ENCODE peak calls at places on chromosomes 7 and 10, in ten cellular contexts. I, M, U, Z, H, L, P, F, C and Y are unnamed samples.

GRCh38 chr10:27223964-27224363 is 16.6 kb downstream of the ACBD5 start:
- DNase-seq in I (peak), M (peak), U (peak), Z (peak), H (no peak), L (no peak), P (peak), F (peak), C (peak), Y (peak)

GRCh38 chr7:32241636-32242035 is 171.4 kb upstream of the PDE1C start:
- DNase-seq in I (no peak), M (no peak), U (no peak), Z (no peak), H (no peak), L (no peak), P (no peak), F (no peak), C (no peak), Y (no peak)

GRCh38 chr10:102146971-102147428 is 5.2 kb upstream of the NOLC1 start:
- DNase-seq in I (no peak), M (no peak), U (no peak), Z (no peak), H (no peak), L (no peak), P (no peak), F (no peak), C (no peak), Y (no peak)

GRCh38 chr7:34060548-34060947 is 155.2 kb downstream of the BMPER start:
- DNase-seq in I (no peak), M (no peak), U (peak), Z (no peak), H (no peak), L (no peak), P (peak), F (peak), C (peak), Y (no peak)

GRCh38 chr7:43823941-43824340 is 45.4 kb downstream of the MRPS24 start:
- DNase-seq in I (no peak), M (no peak), U (no peak), Z (no peak), H (no peak), L (no peak), P (no peak), F (no peak), C (no peak), Y (no peak)

GRCh38 chr10:18140149-18140956 is at the start of gene CACNB2:
- DNase-seq in I (peak), M (peak), U (no peak), Z (peak), H (no peak), L (no peak), P (no peak), F (peak), C (peak), Y (no peak)

GRCh38 chr10:97673736-97674525 is 13.1 kb downstream of the AVPI1 start:
- DNase-seq in I (no peak), M (no peak), U (peak), Z (no peak), H (no peak), L (no peak), P (no peak), F (peak), C (peak), Y (no peak)

GRCh38 chr10:124025638-124026336 is 67.6 kb downstream of the CHST15 start:
- DNase-seq in I (peak), M (no peak), U (no peak), Z (no peak), H (no peak), L (peak), P (peak), F (peak), C (peak), Y (no peak)

GRCh38 chr10:79356104-79356503 is 8.8 kb downstream of the PPIF start:
- DNase-seq in I (no peak), M (no peak), U (no peak), Z (no peak), H (no peak), L (no peak), P (no peak), F (no peak), C (no peak), Y (no peak)

GRCh38 chr10:124588736-124589451 is 127.3 kb downstream of the LHPP start:
- DNase-seq in I (no peak), M (peak), U (no peak), Z (peak), H (no peak), L (no peak), P (peak), F (peak), C (peak), Y (no peak)

GRCh38 chr10:99845837-99846382 is 63.5 kb downstream of the ABCC2 start:
- DNase-seq in I (peak), M (peak), U (peak), Z (peak), H (peak), L (peak), P (peak), F (peak), C (peak), Y (peak)

GRCh38 chr7:4015371-4015770 is 666.7 kb upstream of the FOXK1 start:
- DNase-seq in I (no peak), M (no peak), U (no peak), Z (no peak), H (no peak), L (no peak), P (no peak), F (no peak), C (no peak), Y (no peak)

GRCh38 chr7:23247602-23248335 is 1.2 kb downstream of the GPNMB start:
- DNase-seq in I (peak), M (peak), U (no peak), Z (peak), H (no peak), L (no peak), P (no peak), F (no peak), C (peak), Y (no peak)

GRCh38 chr10:22665329-22665728 is 49.0 kb downstream of the PIP4K2A start:
- DNase-seq in I (no peak), M (no peak), U (no peak), Z (no peak), H (no peak), L (no peak), P (no peak), F (no peak), C (no peak), Y (no peak)

GRCh38 chr7:33730958-33731357 is 174.4 kb upstream of the BMPER start:
- DNase-seq in I (no peak), M (no peak), U (no peak), Z (no peak), H (no peak), L (no peak), P (no peak), F (no peak), C (no peak), Y (no peak)

DNA sequence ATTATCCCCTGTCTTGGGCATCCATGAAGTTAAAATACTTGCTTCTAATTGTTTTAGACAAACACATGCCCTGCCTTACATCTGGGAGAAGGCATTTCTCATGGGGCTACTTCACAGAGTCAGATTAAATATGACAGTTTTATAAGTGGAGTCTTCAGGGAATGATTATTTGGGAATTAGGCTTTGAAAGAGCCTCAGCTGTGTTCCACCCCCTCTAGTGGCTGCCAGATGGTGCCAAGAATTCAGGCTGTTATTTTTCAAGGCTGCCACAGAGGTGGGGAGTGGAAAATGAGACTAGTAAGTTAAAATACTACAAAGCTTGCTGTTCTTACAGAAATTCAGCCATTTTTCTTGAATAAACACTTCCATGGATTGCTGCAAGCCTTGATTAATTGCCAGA is 45.8 kb upstream of the DNAH11 start:
- DNase-seq in I (peak), M (no peak), U (peak), Z (no peak), H (no peak), L (peak), P (no peak), F (no peak), C (peak), Y (no peak)
- TF ChIP-seq CTCF in I (peak), M (no peak), U (peak), Z (peak), H (no peak), L (peak), P (no peak), F (peak), C (peak), Y (peak)

GRCh38 chr10:32983333-32983909 is 25.4 kb upstream of the ITGB1 start:
- DNase-seq in I (no peak), M (no peak), U (peak), Z (no peak), H (peak), L (peak), P (peak), F (peak), C (peak), Y (no peak)
- H3K4me3 ChIP-seq in I (no peak), M (no peak), U (peak), Z (no peak), H (no peak), L (peak), P (no peak), F (no peak), C (no peak), Y (no peak)

GRCh38 chr7:302054-302992 is 12.4 kb downstream of the FOXL3 start:
- DNase-seq in I (no peak), M (no peak), U (no peak), Z (no peak), H (no peak), L (no peak), P (no peak), F (no peak), C (no peak), Y (no peak)
- TF ChIP-seq CTCF in I (no peak), M (no peak), U (no peak), Z (no peak), H (no peak), L (no peak), P (no peak), F (no peak), C (no peak), Y (no peak)

DNA sequence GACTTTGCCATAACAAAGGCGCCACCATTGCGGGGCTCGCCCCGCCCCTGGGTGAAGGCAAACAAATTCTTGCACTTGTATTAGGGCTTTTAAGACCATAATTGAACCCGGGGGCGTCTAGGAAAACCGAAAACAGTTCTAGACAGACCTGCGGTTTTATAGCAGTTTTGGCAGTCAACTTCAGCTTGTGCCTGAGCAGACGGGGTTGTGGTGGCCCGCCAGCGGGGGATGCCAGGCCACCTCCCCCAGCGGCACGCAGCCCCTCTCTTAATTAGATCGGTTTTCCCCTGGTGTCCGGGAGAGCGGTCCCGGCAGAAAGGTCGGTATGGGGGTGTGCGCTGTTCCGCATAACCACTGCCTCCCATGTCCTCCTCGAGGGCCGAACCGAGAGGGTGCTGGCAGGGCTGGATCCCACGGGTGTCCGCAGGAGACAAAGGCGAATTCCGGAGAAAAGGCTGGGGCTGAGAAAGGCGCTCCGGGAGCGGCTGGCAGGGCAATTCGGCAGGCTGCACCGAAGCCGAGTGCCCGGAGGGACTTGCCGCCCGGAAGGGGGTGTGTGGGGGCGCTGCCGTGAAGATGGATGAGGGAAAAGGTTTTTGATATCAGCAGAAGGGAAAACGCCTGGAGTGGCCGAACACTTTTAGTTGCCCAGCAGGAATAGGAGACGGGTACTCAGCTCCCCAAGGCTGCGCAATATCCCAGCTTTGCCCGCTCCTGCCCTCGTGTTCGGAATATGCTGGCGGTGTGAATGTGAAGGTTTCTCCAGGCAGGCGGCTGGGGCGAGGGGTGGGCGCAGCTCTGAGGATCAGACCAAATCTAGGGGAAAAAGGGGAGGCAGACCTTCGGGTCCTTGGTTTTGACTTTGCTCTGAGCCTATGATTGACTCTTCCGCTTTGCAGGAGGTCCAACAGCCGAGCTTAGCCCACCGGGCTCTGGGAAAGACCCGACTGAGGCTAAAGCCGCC is 3.0 kb upstream of the HOXA11 start:
- DNase-seq in I (peak), M (no peak), U (no peak), Z (peak), H (no peak), L (no peak), P (no peak), F (no peak), C (no peak), Y (no peak)
- H3K4me3 ChIP-seq in I (peak), M (peak), U (no peak), Z (peak), H (peak), L (no peak), P (peak), F (no peak), C (no peak), Y (no peak)

DNA sequence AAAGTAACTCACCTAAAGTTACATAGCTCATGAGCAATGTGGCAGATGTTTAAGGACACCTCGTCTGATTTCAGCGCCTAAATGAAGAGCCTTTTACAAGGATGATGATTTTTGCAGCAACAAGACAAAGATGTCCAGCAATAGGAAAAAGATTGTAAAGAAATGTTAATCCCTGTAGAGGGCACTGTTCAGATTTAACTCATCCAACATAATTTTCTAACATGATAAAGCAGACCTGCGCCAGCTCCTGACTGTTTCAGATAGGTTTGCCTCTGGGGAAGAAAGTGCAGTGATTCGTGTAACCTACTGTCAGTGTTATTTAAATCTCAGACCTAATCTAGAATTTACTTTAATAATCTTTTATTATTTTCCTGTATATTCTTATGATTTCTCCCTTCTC is 595.2 kb downstream of the AUTS2 start:
- DNase-seq in I (no peak), M (no peak), U (no peak), Z (peak), H (no peak), L (no peak), P (no peak), F (peak), C (peak), Y (peak)
- TF ChIP-seq CTCF in I (peak), M (no peak), U (peak), Z (peak), H (no peak), L (no peak), P (no peak), F (peak), C (peak), Y (peak)

GRCh38 chr7:116692599-116693308 is 20.8 kb downstream of the MET start:
- DNase-seq in I (no peak), M (no peak), U (no peak), Z (no peak), H (no peak), L (peak), P (peak), F (peak), C (peak), Y (no peak)
- H3K4me3 ChIP-seq in I (no peak), M (no peak), U (no peak), Z (no peak), H (no peak), L (peak), P (no peak), F (peak), C (no peak), Y (no peak)

GRCh38 chr10:76037531-76037930 is 606.1 kb downstream of the LRMDA start:
- DNase-seq in I (no peak), M (no peak), U (no peak), Z (no peak), H (no peak), L (no peak), P (no peak), F (peak), C (no peak), Y (no peak)

GRCh38 chr10:76036962-76037361 is 605.5 kb downstream of the LRMDA start:
- DNase-seq in I (no peak), M (no peak), U (no peak), Z (peak), H (no peak), L (no peak), P (no peak), F (no peak), C (no peak), Y (no peak)

GRCh38 chr10:76040830-76041220 is 609.4 kb downstream of the LRMDA start:
- DNase-seq in I (no peak), M (no peak), U (no peak), Z (no peak), H (no peak), L (no peak), P (no peak), F (no peak), C (no peak), Y (no peak)

GRCh38 chr10:76038696-76039095 is 607.3 kb downstream of the LRMDA start:
- DNase-seq in I (no peak), M (no peak), U (no peak), Z (no peak), H (no peak), L (no peak), P (no peak), F (no peak), C (no peak), Y (no peak)

GRCh38 chr10:76040107-76040829 is 608.8 kb downstream of the LRMDA start:
- DNase-seq in I (peak), M (no peak), U (no peak), Z (no peak), H (no peak), L (no peak), P (no peak), F (no peak), C (peak), Y (no peak)
- TF ChIP-seq CTCF in I (peak), M (no peak), U (peak), Z (no peak), H (no peak), L (peak), P (peak), F (no peak), C (peak), Y (no peak)

GRCh38 chr7:106614751-106615150 is 46.2 kb downstream of the CCDC71L start:
- DNase-seq in I (no peak), M (no peak), U (no peak), Z (no peak), H (no peak), L (no peak), P (no peak), F (no peak), C (no peak), Y (no peak)
- H3K4me3 ChIP-seq in I (no peak), M (no peak), U (no peak), Z (no peak), H (no peak), L (no peak), P (no peak), F (no peak), C (no peak), Y (no peak)